ENCODE peak calls at places on chromosomes 6 and 20, in seven cellular contexts. R, N, F, A, S, B and D are unnamed samples.

GRCh38 chr6:108277831-108278230 is 17.0 kb upstream of the SNX3 start:
- DNase-seq in F (no peak), N (no peak), B (no peak), R (no peak), A (no peak), S (no peak), D (no peak)

GRCh38 chr6:15027472-15027871 is 218.4 kb upstream of the JARID2 start:
- DNase-seq in R (no peak), A (no peak), S (no peak), N (no peak), F (no peak), B (no peak), D (no peak)

GRCh38 chr6:68958327-68958726 is 323.2 kb downstream of the ADGRB3 start:
- DNase-seq in B (peak; percentile 23), F (no peak), N (peak; percentile 15), R (no peak), S (peak; percentile 2), A (no peak), D (no peak)

GRCh38 chr6:89032599-89032998 is 48.0 kb upstream of the PNRC1 start:
- DNase-seq in S (no peak), N (no peak), R (no peak), F (no peak), B (no peak), A (no peak), D (no peak)

GRCh38 chr6:38034269-38034914 is 214.9 kb downstream of the ZFAND3 start:
- DNase-seq in R (no peak), B (no peak), A (no peak), S (peak; percentile 18), F (no peak), N (peak; percentile 71), D (peak; percentile 51)

GRCh38 chr20:25126630-25127029 is 44.7 kb upstream of the VSX1 start:
- DNase-seq in S (no peak), N (no peak), F (no peak), A (no peak), R (no peak), B (no peak), D (no peak)

GRCh38 chr6:40307712-40308111 is 279.5 kb downstream of the LRFN2 start:
- DNase-seq in S (no peak), F (no peak), N (peak; percentile 13), R (no peak), A (no peak), B (no peak), D (no peak)

GRCh38 chr20:9301129-9302072 is 213.0 kb upstream of the LAMP5 start:
- DNase-seq in B (no peak), R (peak; percentile 10), A (no peak), S (peak; percentile 99), F (no peak), N (peak; percentile 93), D (no peak)

GRCh38 chr6:113047932-113048331 is 700.8 kb downstream of the RFPL4B start:
- DNase-seq in N (no peak), S (no peak), R (no peak), B (no peak), F (no peak), A (no peak), D (no peak)

GRCh38 chr6:14333556-14334305 is 216.2 kb downstream of the CD83 start:
- DNase-seq in F (no peak), R (no peak), N (no peak), B (no peak), S (no peak), A (no peak), D (peak; percentile 18)

GRCh38 chr6:12160350-12160749 is 129.8 kb upstream of the EDN1 start:
- DNase-seq in N (no peak), R (no peak), F (no peak), S (no peak), A (no peak), B (no peak), D (no peak)

GRCh38 chr6:71262914-71263313 is 25.7 kb upstream of the OGFRL1 start:
- DNase-seq in S (no peak), R (no peak), N (no peak), F (no peak), B (no peak), A (no peak), D (no peak)

GRCh38 chr6:41167173-41167963 is 4.5 kb upstream of the TREM2 start:
- DNase-seq in B (no peak), F (peak; percentile 60), A (no peak), N (peak; percentile 33), S (no peak), R (no peak), D (peak; percentile 63)

GRCh38 chr6:125102901-125103300 is 50.7 kb upstream of the TPD52L1 start:
- DNase-seq in R (peak; percentile 47), A (no peak), S (peak; percentile 29), F (no peak), N (peak; percentile 74), B (no peak), D (no peak)

GRCh38 chr6:32196682-32197616 is 4.5 kb upstream of the GPSM3 start:
- DNase-seq in F (peak; percentile 54), B (peak; percentile 70), S (no peak), R (no peak), N (no peak), A (no peak), D (peak; percentile 41)

DNA sequence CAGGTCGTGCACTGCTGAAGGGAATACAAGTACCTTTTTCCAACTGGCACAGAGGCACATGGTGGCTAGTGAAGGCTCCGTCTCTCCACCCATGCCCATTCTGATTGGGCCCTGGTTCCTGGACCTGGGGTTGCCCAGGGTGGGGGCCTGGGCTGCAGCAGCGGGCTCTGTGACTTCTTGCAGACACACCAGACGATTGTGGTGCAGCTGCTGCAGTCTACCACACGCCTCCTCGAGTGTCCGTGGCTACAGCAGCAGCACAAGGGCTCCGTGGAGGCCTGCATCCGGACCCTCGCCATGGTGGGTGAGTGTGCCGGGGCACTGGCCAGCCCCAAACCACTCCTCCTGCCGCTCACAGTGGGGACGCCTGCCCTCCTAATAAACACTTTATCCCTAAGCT is 29.2 kb downstream of the UQCC2 start:
- DNase-seq in A (no peak), R (no peak), B (no peak), N (no peak), S (no peak), F (no peak), D (no peak)
- H3K79me2 ChIP-seq in A (no peaks in the 10 kb centered on the region), R (no peaks in the 10 kb centered on the region), B (no peaks in the 10 kb centered on the region), N (no peaks in the 10 kb centered on the region), S (no peaks in the 10 kb centered on the region), F (no peaks in the 10 kb centered on the region), D (no peaks in the 10 kb centered on the region)

DNA sequence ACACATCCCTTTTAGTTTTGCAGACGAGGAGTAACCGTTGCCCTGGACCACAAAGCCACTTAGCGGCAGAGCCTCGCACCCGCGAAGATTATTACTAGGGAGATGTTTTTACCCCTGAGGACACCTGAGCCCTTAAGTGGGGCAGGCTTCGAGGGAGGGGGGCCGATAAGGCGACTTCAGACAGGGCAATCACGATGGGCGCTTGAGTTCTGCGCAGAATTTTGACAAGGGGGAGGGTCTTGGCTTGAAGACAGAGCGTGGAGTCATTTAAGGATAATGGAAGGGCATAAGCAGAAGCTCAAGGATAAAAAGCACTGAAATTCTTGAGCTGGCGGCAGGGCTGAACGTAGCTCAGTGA is 629 bp upstream of the TTK start:
- DNase-seq in B (peak; percentile 27), N (no peak), A (no peak), R (no peak), S (no peak), F (peak; percentile 33), D (no peak)
- H3K79me2 ChIP-seq in B (peaks cover 34% of the 10 kb centered on the region), N (peaks cover 38% of the 10 kb centered on the region), A (peaks cover 25% of the 10 kb centered on the region), R (peaks cover 20% of the 10 kb centered on the region), S (peaks cover 23% of the 10 kb centered on the region), F (peaks cover 9% of the 10 kb centered on the region), D (peaks cover 9% of the 10 kb centered on the region)

GRCh38 chr6:79048611-79049010 is 29.4 kb downstream of the PHIP start:
- DNase-seq in R (no peak), B (peak; percentile 8), S (peak; percentile 29), A (no peak), N (peak; percentile 41), F (peak; percentile 37), D (peak; percentile 71)

GRCh38 chr6:79042799-79043126 is 35.3 kb downstream of the PHIP start:
- DNase-seq in F (no peak), N (no peak), S (no peak), A (no peak), B (no peak), R (no peak), D (no peak)

GRCh38 chr6:79047072-79047471 is 31.0 kb downstream of the PHIP start:
- DNase-seq in A (no peak), N (no peak), F (no peak), S (no peak), B (no peak), R (no peak), D (peak; percentile 33)

GRCh38 chr6:79042088-79042798 is 35.8 kb downstream of the PHIP start:
- DNase-seq in A (no peak), B (no peak), R (no peak), N (no peak), S (no peak), F (no peak), D (no peak)

DNA sequence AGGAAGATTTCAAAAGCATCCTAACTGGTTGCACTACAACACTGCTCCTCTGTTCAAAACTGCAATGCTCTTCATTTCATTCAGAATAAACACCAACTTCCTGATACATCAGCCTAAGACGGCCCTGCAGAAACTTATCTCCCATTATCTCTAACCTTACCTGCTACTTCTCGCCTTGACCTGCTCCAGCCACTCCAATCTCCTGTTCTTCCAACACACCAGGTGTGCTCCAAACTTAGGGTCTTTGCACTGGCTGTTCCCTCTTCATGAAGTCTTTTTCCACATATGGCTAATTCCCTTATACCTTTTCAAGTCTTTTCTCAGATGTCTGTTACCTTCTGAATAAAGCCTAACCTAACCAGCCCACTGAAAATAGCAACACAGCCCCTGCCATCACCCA is 32.1 kb downstream of the PHIP start:
- DNase-seq in R (no peak), B (no peak), N (no peak), A (no peak), S (no peak), F (no peak), D (peak; percentile 48)
- H3K79me2 ChIP-seq in R (no peaks in the 10 kb centered on the region), B (no peaks in the 10 kb centered on the region), N (peaks cover 3% of the 10 kb centered on the region), A (peaks cover 79% of the 10 kb centered on the region), S (peaks cover 5% of the 10 kb centered on the region), F (no peaks in the 10 kb centered on the region), D (no peaks in the 10 kb centered on the region)

GRCh38 chr20:63204362-63204761 is 11.6 kb downstream of the YTHDF1 start:
- DNase-seq in R (no peak), S (no peak), F (no peak), A (no peak), N (no peak), B (no peak), D (no peak)

GRCh38 chr20:63205896-63206295 is 10.0 kb downstream of the YTHDF1 start:
- DNase-seq in N (no peak), A (no peak), S (no peak), B (no peak), R (no peak), F (no peak), D (no peak)

GRCh38 chr20:63210011-63210605 is 5.8 kb downstream of the YTHDF1 start:
- DNase-seq in R (no peak), F (no peak), B (no peak), S (no peak), A (no peak), N (no peak), D (no peak)

GRCh38 chr20:63208346-63208924 is 7.5 kb downstream of the YTHDF1 start:
- DNase-seq in A (no peak), S (no peak), N (no peak), F (no peak), R (no peak), B (no peak), D (no peak)

DNA sequence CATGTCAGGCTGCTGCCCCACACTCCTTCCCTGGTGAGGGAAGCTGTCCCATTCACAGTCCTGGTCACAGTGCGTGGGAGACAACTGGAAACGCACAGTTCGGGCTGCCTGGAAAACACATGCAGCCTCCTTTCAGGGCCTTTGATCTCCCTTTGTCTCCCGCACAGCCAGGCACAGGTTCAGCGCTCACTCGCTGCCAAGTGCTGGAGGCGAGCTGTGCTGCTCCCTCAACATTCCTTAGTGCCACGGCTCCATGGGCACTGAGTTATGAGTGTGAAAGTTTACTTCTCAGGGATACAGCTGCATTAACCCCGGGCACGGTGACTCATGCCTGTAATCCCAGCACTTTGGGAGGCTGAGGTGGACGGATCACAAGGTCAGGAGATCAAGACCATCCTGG is 9.1 kb downstream of the YTHDF1 start:
- DNase-seq in A (no peak), B (no peak), N (peak; percentile 62), R (no peak), S (no peak), F (no peak), D (no peak)
- H3K79me2 ChIP-seq in A (peaks cover 95% of the 10 kb centered on the region), B (peaks cover 88% of the 10 kb centered on the region), N (peaks cover 100% of the 10 kb centered on the region), R (peaks cover 87% of the 10 kb centered on the region), S (peaks cover 72% of the 10 kb centered on the region), F (peaks cover 36% of the 10 kb centered on the region), D (peaks cover 88% of the 10 kb centered on the region)